ENCODE peak calls at places on chromosome 18, in five cellular contexts. Y, F, I, H and Q are unnamed samples.

GRCh38 chr18:60676807-60677206 is 304.2 kb upstream of the MC4R start:
- DNase-seq in H (no peak), F (no peak), I (no peak), Y (no peak), Q (no peak)

GRCh38 chr18:9469700-9470099 is 5.6 kb upstream of the RALBP1 start:
- DNase-seq in H (peak), F (no peak), Y (no peak), I (no peak), Q (no peak)

GRCh38 chr18:57803119-57803969 is at the start of gene ATP8B1:
- DNase-seq in F (peak), Y (peak), H (peak), I (no peak), Q (peak)

GRCh38 chr18:48727685-48728084 is 188.9 kb downstream of the CTIF start:
- DNase-seq in H (peak), Y (no peak), I (no peak), F (no peak), Q (no peak)

GRCh38 chr18:13268035-13268700 is 49.6 kb downstream of the LDLRAD4 start:
- DNase-seq in I (no peak), F (no peak), Y (peak), H (peak), Q (peak)

GRCh38 chr18:598053-598665 is 1.4 kb downstream of the CLUL1 start:
- DNase-seq in H (no peak), I (no peak), Y (no peak), F (no peak), Q (no peak)

GRCh38 chr18:57864615-57865121 is 61.6 kb upstream of the ATP8B1 start:
- DNase-seq in I (no peak), Y (no peak), F (no peak), H (no peak), Q (no peak)

GRCh38 chr18:29181151-29181901 is 1004.4 kb upstream of the CDH2 start:
- DNase-seq in F (no peak), I (no peak), Y (peak), H (peak), Q (peak)

GRCh38 chr18:2096581-2096980 is 474.7 kb downstream of the METTL4 start:
- DNase-seq in F (no peak), H (peak), I (no peak), Y (peak), Q (no peak)

GRCh38 chr18:49030138-49030537 is 79.4 kb upstream of the SMAD7 start:
- DNase-seq in I (no peak), F (peak), H (no peak), Y (no peak), Q (peak)

GRCh38 chr18:31648966-31649429 is 35.4 kb downstream of the B4GALT6 start:
- DNase-seq in H (peak), F (no peak), Y (peak), I (no peak), Q (no peak)

GRCh38 chr18:64253222-64253621 is 104.3 kb upstream of the LINC00305 start:
- DNase-seq in F (no peak), H (no peak), I (no peak), Y (no peak), Q (no peak)

GRCh38 chr18:70293166-70293565 is 4.3 kb downstream of the SOCS6 start:
- DNase-seq in I (no peak), F (no peak), H (peak), Y (no peak), Q (no peak)

GRCh38 chr18:46623541-46623940 is 33.5 kb downstream of the LOXHD1 start:
- DNase-seq in F (peak), H (no peak), Y (no peak), I (no peak), Q (peak)

GRCh38 chr18:9735238-9735637 is 27.1 kb downstream of the RAB31 start:
- DNase-seq in H (no peak), F (peak), I (no peak), Y (no peak), Q (peak)

GRCh38 chr18:14975431-14975830 is 227.5 kb downstream of the ANKRD30B start:
- DNase-seq in H (no peak), I (no peak), F (no peak), Y (no peak), Q (peak)

GRCh38 chr18:6261938-6262337 is 152.8 kb downstream of the L3MBTL4 start:
- DNase-seq in Y (no peak), I (no peak), H (no peak), F (no peak), Q (no peak)

GRCh38 chr18:26574958-26575864 is 26.9 kb upstream of the KCTD1 start:
- DNase-seq in H (peak), I (no peak), Y (peak), F (no peak), Q (no peak)

GRCh38 chr18:55981712-55982475 is 393.9 kb upstream of the TCF4 start:
- DNase-seq in I (no peak), H (no peak), Y (no peak), F (no peak), Q (no peak)

GRCh38 chr18:5890606-5891360 is 4.5 kb downstream of the TMEM200C start:
- DNase-seq in Y (no peak), I (no peak), H (no peak), F (no peak), Q (no peak)

GRCh38 chr18:74480149-74480651 is 16.0 kb upstream of the CNDP2 start:
- DNase-seq in H (no peak), I (no peak), Y (no peak), F (no peak), Q (peak)

GRCh38 chr18:29449424-29449823 is 1272.5 kb upstream of the CDH2 start:
- DNase-seq in I (no peak), Y (no peak), F (no peak), H (peak), Q (no peak)

GRCh38 chr18:45588831-45589558 is 26.3 kb upstream of the SLC14A2 start:
- DNase-seq in H (no peak), Y (peak), I (no peak), F (no peak), Q (no peak)

GRCh38 chr18:21452381-21452780 is 148.1 kb downstream of the ESCO1 start:
- DNase-seq in I (no peak), F (no peak), Y (no peak), H (no peak), Q (no peak)

GRCh38 chr18:53798516-53798915 is 426.0 kb downstream of the MBD2 start:
- DNase-seq in H (no peak), I (no peak), F (no peak), Y (no peak), Q (no peak)

GRCh38 chr18:7879717-7880116 is 312.6 kb downstream of the PTPRM start:
- DNase-seq in F (no peak), I (no peak), H (no peak), Y (no peak), Q (no peak)

GRCh38 chr18:31688601-31689000 is 4.2 kb upstream of the B4GALT6 start:
- DNase-seq in Y (no peak), H (no peak), I (no peak), F (no peak), Q (no peak)

GRCh38 chr18:42137671-42138375 is 182.8 kb downstream of the PIK3C3 start:
- DNase-seq in I (no peak), F (no peak), H (no peak), Y (no peak), Q (no peak)

GRCh38 chr18:49645836-49646235 is 84.0 kb downstream of the LIPG start:
- DNase-seq in H (peak), Y (no peak), I (no peak), F (peak), Q (peak)

GRCh38 chr18:67216846-67217245 is 299.7 kb downstream of the DSEL start:
- DNase-seq in H (peak), Y (peak), F (no peak), I (no peak), Q (no peak)

GRCh38 chr18:24878289-24878688 is 417.9 kb downstream of the HRH4 start:
- DNase-seq in Y (peak), F (no peak), I (no peak), H (peak), Q (no peak)

GRCh38 chr18:49447810-49448745 is 12.4 kb downstream of the DYM start:
- DNase-seq in I (peak), H (peak), Y (peak), F (no peak), Q (no peak)

GRCh38 chr18:58178476-58178875 is 134.4 kb downstream of the NEDD4L start:
- DNase-seq in Y (no peak), H (no peak), F (no peak), I (no peak), Q (no peak)

GRCh38 chr18:42242758-42243157 is 287.7 kb downstream of the PIK3C3 start:
- DNase-seq in Y (no peak), H (no peak), I (no peak), F (no peak), Q (no peak)

GRCh38 chr18:14920976-14921375 is 173.0 kb downstream of the ANKRD30B start:
- DNase-seq in F (peak), I (no peak), H (no peak), Y (no peak), Q (peak)

GRCh38 chr18:79522451-79523220 is 126.9 kb downstream of the NFATC1 start:
- DNase-seq in H (no peak), F (peak), Y (no peak), I (peak), Q (peak)

GRCh38 chr18:22465859-22466602 is 48.3 kb upstream of the CTAGE1 start:
- DNase-seq in F (peak), H (peak), I (no peak), Y (peak), Q (peak)

GRCh38 chr18:62324917-62325805 is at the start of gene TNFRSF11A:
- DNase-seq in I (peak), F (no peak), Y (no peak), H (peak), Q (no peak)

GRCh38 chr18:49238433-49239042 is 221.9 kb downstream of the DYM start:
- DNase-seq in F (no peak), I (no peak), Y (peak), H (peak), Q (no peak)